ENCODE peak calls at places on chromosomes 1 and 21, in ten cellular contexts. T, V, S, O, N, K, M, L, X and W are unnamed samples.

GRCh38 chr1:179143332-179143731 is 61.5 kb downstream of the TOR3A start:
- DNase-seq in X (peak; percentile 92), T (no peak), N (no peak), V (no peak), K (peak; percentile 90), L (no peak), S (peak; percentile 31), M (no peak), O (no peak), W (no peak)

GRCh38 chr1:60329636-60330035 is 256.1 kb upstream of the C1orf87 start:
- DNase-seq in L (no peak), S (no peak), O (no peak), X (no peak), K (no peak), M (no peak), V (no peak), T (no peak), N (no peak), W (no peak)

GRCh38 chr1:113353581-113353980 is 36.7 kb upstream of the MAGI3 start:
- DNase-seq in L (no peak), M (no peak), O (no peak), S (no peak), N (no peak), K (no peak), X (no peak), V (no peak), T (no peak), W (no peak)

GRCh38 chr1:29703596-29703995 is 467.3 kb downstream of the PTPRU start:
- DNase-seq in L (peak; percentile 81), X (peak; percentile 33), O (peak; percentile 32), V (peak; percentile 68), T (peak; percentile 31), N (no peak), S (no peak), K (peak; percentile 20), M (no peak), W (peak; percentile 74)

GRCh38 chr1:3366181-3367051 is 88.0 kb upstream of the ARHGEF16 start:
- DNase-seq in V (peak; percentile 69), T (no peak), N (no peak), M (no peak), K (no peak), X (no peak), L (no peak), S (no peak), O (no peak), W (no peak)

GRCh38 chr21:20024727-20025126 is 973.5 kb upstream of the NCAM2 start:
- DNase-seq in X (no peak), M (no peak), O (no peak), K (no peak), S (no peak), N (no peak), L (no peak), T (no peak), V (no peak), W (no peak)

GRCh38 chr1:89855413-89856123 is 34.7 kb downstream of the LRRC8D start:
- DNase-seq in L (no peak), V (no peak), N (no peak), O (no peak), S (peak; percentile 68), K (no peak), T (peak; percentile 60), X (peak; percentile 41), M (no peak), W (no peak)

GRCh38 chr1:47772960-47773682 is 224.1 kb downstream of the TRABD2B start:
- DNase-seq in K (no peak), M (no peak), N (no peak), S (no peak), L (no peak), X (no peak), V (no peak), O (no peak), T (no peak), W (no peak)

GRCh38 chr1:212237651-212238050 is 47.6 kb upstream of the PPP2R5A start:
- DNase-seq in M (no peak), N (no peak), T (no peak), L (no peak), O (no peak), S (no peak), V (no peak), K (no peak), X (peak; percentile 79), W (no peak)

GRCh38 chr1:210246447-210246846 is 13.9 kb downstream of the SERTAD4 start:
- DNase-seq in K (no peak), N (no peak), M (no peak), V (no peak), T (no peak), L (no peak), X (no peak), O (no peak), S (no peak), W (no peak)

GRCh38 chr1:65469889-65470340 is 49.4 kb downstream of the LEPR start:
- DNase-seq in S (no peak), L (no peak), X (no peak), M (no peak), V (no peak), T (no peak), N (no peak), K (no peak), O (peak; percentile 49), W (no peak)

GRCh38 chr1:195604287-195604686 is 1004.0 kb downstream of the KCNT2 start:
- DNase-seq in X (peak; percentile 94), K (peak; percentile 12), N (no peak), M (no peak), O (no peak), T (no peak), V (no peak), S (no peak), L (no peak), W (no peak)

GRCh38 chr1:203536575-203536974 is 42.6 kb downstream of the OPTC start:
- DNase-seq in X (no peak), T (no peak), N (no peak), M (no peak), V (no peak), K (no peak), O (no peak), L (no peak), S (no peak), W (no peak)

GRCh38 chr1:63326473-63327380 is 4.4 kb downstream of the FOXD3 start:
- DNase-seq in X (no peak), L (peak; percentile 63), S (no peak), T (peak; percentile 41), K (no peak), N (peak; percentile 27), M (no peak), O (peak; percentile 43), V (peak; percentile 87), W (peak; percentile 62)

GRCh38 chr1:38623529-38623928 is 236.0 kb downstream of the RRAGC start:
- DNase-seq in K (no peak), L (no peak), M (no peak), S (no peak), T (no peak), V (no peak), X (no peak), O (no peak), N (no peak), W (no peak)

GRCh38 chr1:218933526-218933925 is 240.2 kb upstream of the LYPLAL1 start:
- DNase-seq in K (peak; percentile 10), O (no peak), V (no peak), X (no peak), N (no peak), M (no peak), T (no peak), L (no peak), S (no peak), W (no peak)

GRCh38 chr1:42325014-42325402 is 10.0 kb downstream of the FOXJ3 start:
- DNase-seq in M (no peak), N (no peak), X (no peak), L (no peak), K (no peak), S (no peak), O (no peak), T (no peak), V (no peak), W (no peak)

GRCh38 chr1:11058595-11059165 is 1.1 kb downstream of the SRM start:
- DNase-seq in T (no peak), O (peak; percentile 87), L (peak; percentile 72), S (no peak), M (no peak), X (no peak), N (peak; percentile 48), V (no peak), K (no peak), W (no peak)

GRCh38 chr21:37800122-37800455 is 116.2 kb downstream of the KCNJ6 start:
- DNase-seq in S (no peak), N (no peak), V (no peak), O (no peak), M (no peak), L (no peak), X (peak; percentile 16), K (no peak), T (no peak), W (no peak)

GRCh38 chr1:175814885-175815284 is 71.5 kb upstream of the TNR start:
- DNase-seq in K (no peak), X (no peak), T (no peak), L (no peak), V (no peak), O (no peak), S (no peak), M (no peak), N (no peak), W (no peak)

GRCh38 chr1:182974792-182975191 is 21.8 kb upstream of the SHCBP1L start:
- DNase-seq in L (no peak), V (no peak), N (no peak), X (no peak), K (no peak), O (no peak), M (no peak), S (no peak), T (no peak), W (peak; percentile 58)

GRCh38 chr1:175572932-175573871 is 170.2 kb downstream of the TNR start:
- DNase-seq in X (no peak), V (no peak), M (no peak), L (no peak), O (peak; percentile 77), T (no peak), N (no peak), S (no peak), K (no peak), W (no peak)

GRCh38 chr21:23160914-23161313 is 2162.7 kb downstream of the NCAM2 start:
- DNase-seq in L (peak; percentile 1), V (no peak), N (no peak), T (peak; percentile 37), S (no peak), K (no peak), M (no peak), O (no peak), X (no peak), W (no peak)